ENCODE peak calls at places on chromosomes 6 and 20, in five cellular contexts. D is aorta; O is stimulated activated CD4-positive, alpha-beta T cell treated with anti-CD3 and anti-CD28 coated beads, Interleukin-15, amount 100 ng/mL, for 1 hour; F is T-cell; E is LHCN-M2. K is an unnamed sample.

GRCh38 chr6:75044846-75045245 is 161.0 kb downstream of the COL12A1 start:
- DNase-seq in E (no peak), D (no peak), F (no peak), O (no peak), K (no peak)

GRCh38 chr20:53023717-53024116 is 51.6 kb downstream of the TSHZ2 start:
- DNase-seq in D (no peak), O (no peak), E (no peak), F (no peak), K (no peak)

GRCh38 chr6:52390361-52390727 is 28.4 kb downstream of the PAQR8 start:
- DNase-seq in F (peak), D (no peak), O (no peak), E (peak), K (peak)

GRCh38 chr6:73579389-73579788 is 58.6 kb upstream of the EEF1A1 start:
- DNase-seq in O (no peak), E (peak), D (peak), F (no peak), K (no peak)

GRCh38 chr6:40295251-40295949 is 291.8 kb downstream of the LRFN2 start:
- DNase-seq in O (no peak), D (no peak), E (no peak), F (no peak), K (no peak)

GRCh38 chr6:37456126-37456525 is 23.1 kb downstream of the CMTR1 start:
- DNase-seq in O (no peak), D (no peak), F (no peak), E (peak), K (no peak)

GRCh38 chr20:46206025-46206424 is 87.9 kb downstream of the CD40 start:
- DNase-seq in F (no peak), O (no peak), D (peak), E (peak), K (peak)

GRCh38 chr6:131846023-131846663 is 38.3 kb downstream of the ENPP1 start:
- DNase-seq in F (no peak), O (no peak), E (no peak), D (no peak), K (no peak)

GRCh38 chr6:160068346-160068745 is 53.3 kb upstream of the SLC22A1 start:
- DNase-seq in E (no peak), O (no peak), D (no peak), F (no peak), K (no peak)

GRCh38 chr6:1644516-1644915 is 34.8 kb downstream of the FOXC1 start:
- DNase-seq in O (no peak), D (no peak), F (no peak), E (no peak), K (no peak)

GRCh38 chr6:99612551-99613397 is 6.1 kb downstream of the PRDM13 start:
- DNase-seq in D (no peak), O (no peak), F (no peak), E (no peak), K (no peak)

GRCh38 chr6:127938701-127939100 is 37.8 kb upstream of the THEMIS start:
- DNase-seq in E (peak), D (no peak), F (no peak), O (no peak), K (peak)

K was measured in endothelial cell of umbilical vein.